ENCODE peak calls at places on chromosomes 5 and 9, in six cellular contexts. V is H1, H is GM12878, O is SK-N-SH, C is HCT116, L is K562. B is an unnamed sample.

GRCh38 chr9:70481471-70481870 is 67.0 kb upstream of the KLF9 start:
- DNase-seq in H (no peak), V (no peak), O (no peak), C (no peak), L (no peak), B (no peak)

GRCh38 chr9:83299556-83299955 is 236.6 kb upstream of the RASEF start:
- DNase-seq in O (no peak), C (no peak), L (no peak), V (no peak), H (no peak), B (peak)

GRCh38 chr5:86332851-86333250 is 284.9 kb upstream of the COX7C start:
- DNase-seq in V (no peak), H (no peak), L (no peak), O (no peak), C (no peak), B (no peak)

GRCh38 chr5:61232490-61232889 is 70.2 kb upstream of the SMIM15 start:
- DNase-seq in V (no peak), L (no peak), H (no peak), O (no peak), C (no peak), B (no peak)

GRCh38 chr5:167773902-167774301 is 517.5 kb upstream of the WWC1 start:
- DNase-seq in V (no peak), C (no peak), L (no peak), O (no peak), H (no peak), B (no peak)

GRCh38 chr5:165370772-165371171 is 1865.4 kb downstream of the MAT2B start:
- DNase-seq in V (no peak), C (no peak), H (no peak), L (no peak), O (no peak), B (no peak)

GRCh38 chr5:125209650-125210049 is 463.2 kb upstream of the ZNF608 start:
- DNase-seq in L (no peak), V (no peak), H (no peak), O (no peak), C (no peak), B (no peak)

GRCh38 chr5:171874210-171874609 is 88.6 kb downstream of the SMIM23 start:
- DNase-seq in C (no peak), V (no peak), L (no peak), H (no peak), O (no peak), B (no peak)

GRCh38 chr5:124052201-124052600 is 540.2 kb downstream of the CSNK1G3 start:
- DNase-seq in H (no peak), L (no peak), O (no peak), C (no peak), V (no peak), B (no peak)

GRCh38 chr5:173197375-173197891 is 37.6 kb downstream of the NKX2-5 start:
- DNase-seq in O (no peak), C (no peak), V (no peak), H (no peak), L (no peak), B (no peak)

GRCh38 chr5:95078868-95079267 is 206.0 kb downstream of the MCTP1 start:
- DNase-seq in C (no peak), O (no peak), V (no peak), H (no peak), L (no peak), B (no peak)

GRCh38 chr9:9556865-9557803 is 1055.7 kb downstream of the PTPRD start:
- DNase-seq in V (no peak), L (no peak), C (no peak), O (no peak), H (no peak), B (peak)

GRCh38 chr5:131303537-131303936 is 39.7 kb downstream of the CDC42SE2 start:
- DNase-seq in V (no peak), L (no peak), H (no peak), C (no peak), O (no peak), B (no peak)

GRCh38 chr5:30401479-30402058 is 791.9 kb upstream of the CDH6 start:
- DNase-seq in C (no peak), L (no peak), O (peak), H (no peak), V (peak), B (no peak)

GRCh38 chr9:91481971-91482370 is 58.3 kb upstream of the NFIL3 start:
- DNase-seq in H (no peak), V (no peak), C (no peak), O (no peak), L (no peak), B (no peak)

GRCh38 chr9:134591573-134591981 is 50.0 kb upstream of the COL5A1 start:
- DNase-seq in C (no peak), O (peak), H (no peak), V (no peak), L (no peak), B (no peak)

GRCh38 chr5:96293966-96294886 is 138.8 kb downstream of the PCSK1 start:
- DNase-seq in V (no peak), C (no peak), L (no peak), O (no peak), H (no peak), B (no peak)

GRCh38 chr9:136572596-136573313 is 26.9 kb upstream of the NOTCH1 start:
- DNase-seq in V (no peak), H (no peak), C (no peak), O (no peak), L (no peak), B (no peak)

GRCh38 chr5:62051747-62052146 is 254.3 kb upstream of the KIF2A start:
- DNase-seq in C (no peak), O (no peak), V (no peak), L (no peak), H (no peak), B (no peak)

GRCh38 chr5:55429707-55430253 is 105.0 kb downstream of the PLPP1 start:
- DNase-seq in C (no peak), V (no peak), L (no peak), H (no peak), O (peak), B (no peak)

GRCh38 chr5:81409845-81410369 is 16.0 kb upstream of the ACOT12 start:
- DNase-seq in V (no peak), L (no peak), H (no peak), C (no peak), O (no peak), B (no peak)

GRCh38 chr9:123359546-123359945 is 3.5 kb downstream of the CRB2 start:
- DNase-seq in O (no peak), L (no peak), H (no peak), C (no peak), V (no peak), B (no peak)

GRCh38 chr9:109555215-109555614 is 57.1 kb upstream of the PTPN3 start:
- DNase-seq in C (no peak), L (no peak), H (no peak), O (no peak), V (no peak), B (no peak)

GRCh38 chr9:109551651-109552050 is 53.5 kb upstream of the PTPN3 start:
- DNase-seq in H (no peak), L (no peak), O (no peak), C (no peak), V (no peak), B (no peak)

DNA sequence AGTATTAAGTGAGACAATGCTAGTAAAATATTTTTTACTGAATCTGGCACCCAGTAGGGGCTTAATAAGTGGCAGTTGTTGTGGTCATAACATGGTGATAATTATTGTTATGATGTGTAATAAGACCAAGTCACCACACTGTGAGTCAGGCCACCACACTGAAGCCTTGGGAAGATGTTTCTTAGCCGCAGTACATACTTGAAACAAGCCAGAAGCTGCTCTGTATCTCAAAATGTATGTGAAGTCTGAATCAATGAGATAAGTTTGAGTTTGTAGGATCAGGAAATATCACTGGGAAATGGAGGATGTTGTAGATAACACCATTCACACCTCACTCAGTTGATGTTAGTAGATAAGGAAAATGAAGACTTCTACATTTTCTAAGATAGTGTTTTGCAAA is 51.3 kb upstream of the PTPN3 start:
- DNase-seq in H (no peak), L (no peak), V (no peak), O (no peak), C (no peak), B (no peak)
- TF ChIP-seq JUND in H (no peak), L (no peak), V (no peak), O (no peak), C (no peak), B (no peak)

GRCh38 chr9:71897573-71897972 is 13.4 kb downstream of the ABHD17B start:
- DNase-seq in L (no peak), C (no peak), O (no peak), H (no peak), V (no peak), B (no peak)
- TF ChIP-seq JUND in L (no peak), C (no peak), O (no peak), H (no peak), V (no peak), B (no peak)

DNA sequence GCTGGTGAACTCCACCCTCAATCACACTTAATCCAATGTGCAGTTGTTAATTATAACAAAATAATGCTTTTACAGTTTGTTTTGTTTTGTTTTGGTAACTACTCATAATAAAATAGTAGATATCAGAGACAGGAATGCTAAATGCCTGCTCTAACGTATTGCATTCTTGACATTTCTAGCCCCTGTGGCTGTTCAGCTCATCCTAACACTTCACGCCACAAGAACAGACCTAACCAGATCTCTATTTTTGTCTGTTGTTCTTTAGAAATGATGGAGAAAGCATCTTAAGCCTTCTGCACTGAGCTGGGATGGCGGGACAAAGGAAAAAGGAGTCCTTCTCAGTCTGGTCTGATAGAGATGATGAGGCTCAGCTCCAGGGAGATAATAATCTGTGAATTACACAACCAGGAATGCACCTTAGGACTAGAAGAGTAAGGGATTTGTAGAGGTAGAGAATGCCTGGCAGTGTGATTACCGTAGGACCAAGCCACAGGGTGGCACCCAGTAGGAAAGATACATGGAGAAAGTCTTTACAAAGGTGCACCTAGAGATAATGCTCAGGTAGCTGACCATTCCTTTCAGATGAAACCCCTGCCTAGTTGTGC is 628.8 kb downstream of the PDE4D start:
- DNase-seq in C (no peak), H (no peak), V (no peak), L (no peak), O (no peak), B (peak)
- TF ChIP-seq JUND in C (no peak), H (no peak), V (no peak), L (no peak), O (no peak), B (no peak)

GRCh38 chr9:93908591-93909241 is 46.4 kb downstream of the BARX1 start:
- DNase-seq in L (no peak), H (no peak), C (no peak), O (peak), V (no peak), B (peak)
- TF ChIP-seq JUND in L (no peak), H (no peak), C (no peak), O (no peak), V (no peak), B (no peak)

GRCh38 chr5:177333420-177334154 is 17.9 kb downstream of the LMAN2 start:
- DNase-seq in V (no peak), H (no peak), O (no peak), C (no peak), L (no peak), B (no peak)

GRCh38 chr5:177334155-177334551 is 17.3 kb downstream of the LMAN2 start:
- DNase-seq in L (no peak), V (no peak), C (no peak), H (no peak), O (no peak), B (no peak)

GRCh38 chr5:177336112-177336511 is 15.4 kb downstream of the LMAN2 start:
- DNase-seq in O (peak), H (no peak), C (peak), V (no peak), L (no peak), B (no peak)

GRCh38 chr5:177335701-177336065 is 15.8 kb downstream of the LMAN2 start:
- DNase-seq in H (no peak), O (no peak), C (no peak), L (no peak), V (no peak), B (no peak)

GRCh38 chr5:177335043-177335700 is 16.3 kb downstream of the LMAN2 start:
- DNase-seq in H (no peak), O (no peak), V (no peak), L (no peak), C (no peak), B (no peak)
- TF ChIP-seq JUND in H (no peak), O (no peak), V (no peak), L (no peak), C (no peak), B (no peak)

B was measured in T47D.